ENCODE peak calls at places on chromosomes 12 and 14, in four cellular contexts. E, G, Z and P are unnamed samples.

GRCh38 chr12:127957001-127957660 is 309.8 kb upstream of the TMEM132C start:
- DNase-seq in E (no peak), G (no peak), Z (no peak), P (no peak)

GRCh38 chr14:105760691-105761344 is 234.4 kb downstream of the TMEM121 start:
- DNase-seq in E (no peak), G (no peak), Z (no peak), P (no peak)

GRCh38 chr14:35289623-35290022 is 2.6 kb upstream of the PSMA6 start:
- DNase-seq in E (no peak), G (no peak), Z (no peak), P (no peak)

GRCh38 chr12:95653761-95654546 is 102.7 kb upstream of the USP44 start:
- DNase-seq in E (no peak), G (peak), Z (peak), P (no peak)

GRCh38 chr12:48977290-48978281 is 536 bp upstream of the WNT1 start:
- DNase-seq in E (no peak), G (peak), Z (peak), P (peak)

GRCh38 chr12:27504506-27504905 is 19.5 kb upstream of the PPFIBP1 start:
- DNase-seq in E (no peak), G (no peak), Z (no peak), P (no peak)

GRCh38 chr12:78674311-78675085 is 190.1 kb upstream of the SYT1 start:
- DNase-seq in E (no peak), G (no peak), Z (no peak), P (no peak)

GRCh38 chr12:100332852-100333251 is 24.0 kb upstream of the SLC17A8 start:
- DNase-seq in E (no peak), G (no peak), Z (no peak), P (no peak)

GRCh38 chr12:63882844-63883243 is 38.3 kb downstream of the SRGAP1 start:
- DNase-seq in E (no peak), G (no peak), Z (no peak), P (peak)

GRCh38 chr12:46264057-46264456 is 4.8 kb downstream of the SLC38A1 start:
- DNase-seq in E (no peak), G (no peak), Z (no peak), P (no peak)

GRCh38 chr12:30110970-30111586 is 327.3 kb upstream of the TMTC1 start:
- DNase-seq in E (no peak), G (no peak), Z (no peak), P (peak)

GRCh38 chr12:15276088-15276698 is 46.1 kb upstream of the PTPRO start:
- DNase-seq in E (no peak), G (peak), Z (peak), P (peak)

GRCh38 chr12:26268841-26269553 is 73.6 kb downstream of the SSPN start:
- DNase-seq in E (no peak), G (peak), Z (no peak), P (no peak)

GRCh38 chr12:2183556-2184541 is 131.1 kb downstream of the CACNA1C start:
- DNase-seq in E (no peak), G (peak), Z (no peak), P (peak)

GRCh38 chr12:117491711-117492110 is 130.3 kb upstream of the NOS1 start:
- DNase-seq in E (no peak), G (no peak), Z (no peak), P (no peak)

GRCh38 chr12:8057839-8058238 is 8.3 kb downstream of the C3AR1 start:
- DNase-seq in E (no peak), G (no peak), Z (no peak), P (no peak)

GRCh38 chr14:48350971-48351370 is 675.6 kb upstream of the MDGA2 start:
- DNase-seq in E (no peak), G (no peak), Z (no peak), P (no peak)

GRCh38 chr12:10553148-10553547 is 47.5 kb downstream of the EIF2S3B start:
- DNase-seq in E (no peak), G (no peak), Z (no peak), P (no peak)

GRCh38 chr12:130053641-130054040 is 108.6 kb upstream of the FZD10 start:
- DNase-seq in E (no peak), G (no peak), Z (peak), P (no peak)

GRCh38 chr12:68378859-68379628 is 46.9 kb upstream of the MDM1 start:
- DNase-seq in E (no peak), G (no peak), Z (no peak), P (no peak)

GRCh38 chr12:30997685-30998440 is 71.3 kb downstream of the TSPAN11 start:
- DNase-seq in E (no peak), G (peak), Z (no peak), P (no peak)

GRCh38 chr12:108967869-108968540 is 52.9 kb downstream of the SVOP start:
- DNase-seq in E (no peak), G (peak), Z (peak), P (no peak)

GRCh38 chr12:122944588-122944987 is 21.7 kb downstream of the ABCB9 start:
- DNase-seq in E (no peak), G (peak), Z (no peak), P (no peak)

GRCh38 chr14:64496764-64497163 is 6.9 kb downstream of the ZBTB25 start:
- DNase-seq in E (no peak), G (no peak), Z (no peak), P (no peak)

GRCh38 chr14:64493455-64493854 is 10.2 kb downstream of the ZBTB25 start:
- DNase-seq in E (no peak), G (no peak), Z (no peak), P (no peak)

GRCh38 chr14:64488590-64489099 is 15.0 kb downstream of the ZBTB25 start:
- DNase-seq in E (no peak), G (no peak), Z (no peak), P (no peak)

GRCh38 chr14:64495252-64495651 is 8.4 kb downstream of the ZBTB25 start:
- DNase-seq in E (no peak), G (no peak), Z (no peak), P (no peak)

GRCh38 chr14:64491637-64492036 is 12.0 kb downstream of the ZBTB25 start:
- DNase-seq in E (no peak), G (no peak), Z (no peak), P (no peak)
- TF ChIP-seq PBX3 in E (no peak), G (no peak), Z (no peak), P (no peak)

GRCh38 chr12:13173537-13173936 is 23.0 kb upstream of the EMP1 start:
- DNase-seq in E (peak), G (no peak), Z (no peak), P (no peak)

GRCh38 chr12:13173012-13173441 is 23.5 kb upstream of the EMP1 start:
- DNase-seq in E (no peak), G (no peak), Z (no peak), P (no peak)

GRCh38 chr12:13169255-13169654 is 27.3 kb upstream of the EMP1 start:
- DNase-seq in E (no peak), G (no peak), Z (no peak), P (no peak)

GRCh38 chr12:13170892-13171490 is 25.5 kb upstream of the EMP1 start:
- DNase-seq in E (no peak), G (no peak), Z (no peak), P (no peak)

GRCh38 chr12:13171921-13172859 is 24.3 kb upstream of the EMP1 start:
- DNase-seq in E (no peak), G (no peak), Z (peak), P (no peak)
- TF ChIP-seq CTCF in E (no peak), G (no peak), Z (no peak), P (no peak)

GRCh38 chr14:67241416-67242362 is at the start of gene PALS1:
- DNase-seq in E (peak), G (peak), Z (peak), P (peak)
- TF ChIP-seq PBX3 in E (no peak), G (no peak), Z (no peak), P (peak)

DNA sequence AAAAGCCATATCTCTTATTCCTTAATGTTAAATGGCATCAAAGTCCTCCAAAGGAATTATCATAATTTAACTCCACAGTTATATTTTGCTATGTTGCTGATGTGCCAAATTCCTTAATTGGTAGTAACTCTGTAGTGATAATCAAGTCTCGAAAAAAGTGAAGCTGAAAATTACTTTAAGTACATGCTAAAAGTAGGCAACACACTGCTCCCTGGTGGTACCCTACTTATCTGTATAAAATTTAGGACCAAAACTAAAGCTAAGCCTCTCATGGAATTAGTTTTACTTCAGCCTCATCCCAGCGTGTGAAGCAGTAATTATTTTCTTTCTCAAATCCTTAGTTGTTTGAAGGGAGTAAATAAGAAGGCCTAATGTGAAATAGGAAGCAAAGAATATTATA is 132.8 kb downstream of the TTLL5 start:
- DNase-seq in E (no peak), G (no peak), Z (no peak), P (no peak)
- TF ChIP-seq CTCF in E (peak), G (no peak), Z (no peak), P (peak)